ENCODE peak calls at places on chromosomes 11 and 22, in ten cellular contexts. C, L, T, R, K, Z, B, G, Q and P are unnamed samples.

GRCh38 chr11:119106564-119107537 is at the start of gene C2CD2L:
- DNase-seq in R (peak; percentile 72), T (peak; percentile 80), C (peak; percentile 92), K (peak; percentile 82), G (peak; percentile 63), L (peak; percentile 96), B (peak; percentile 90), Q (peak; percentile 91), Z (peak; percentile 88), P (peak; percentile 95)

GRCh38 chr11:111982019-111982464 is 43.2 kb upstream of the DLAT start:
- DNase-seq in B (peak; percentile 66), L (no peak), K (peak; percentile 66), Z (peak; percentile 57), T (peak; percentile 69), G (no peak), Q (peak; percentile 65), R (peak; percentile 31), C (no peak), P (no peak)

GRCh38 chr22:29211066-29211841 is 5.6 kb downstream of the EMID1 start:
- DNase-seq in R (no peak), Z (no peak), T (no peak), G (no peak), B (no peak), C (no peak), L (no peak), K (no peak), Q (no peak), P (no peak)

GRCh38 chr11:62546937-62547625 is 475 bp upstream of the AHNAK start:
- DNase-seq in K (no peak), T (no peak), G (no peak), R (no peak), C (peak; percentile 42), B (no peak), L (no peak), Q (peak; percentile 42), Z (peak; percentile 56), P (peak; percentile 71)

GRCh38 chr11:134033696-134034491 is 35.0 kb upstream of the JAM3 start:
- DNase-seq in R (peak; percentile 21), Z (peak; percentile 91), L (no peak), C (peak; percentile 87), G (peak; percentile 61), T (peak; percentile 63), Q (peak; percentile 83), B (peak; percentile 95), K (peak; percentile 67), P (peak; percentile 70)

GRCh38 chr11:104106136-104106754 is 57.7 kb downstream of the PDGFD start:
- DNase-seq in Z (no peak), B (no peak), G (peak; percentile 48), K (no peak), L (no peak), T (no peak), Q (peak; percentile 21), C (no peak), R (no peak), P (no peak)

GRCh38 chr22:35424761-35425160 is 24.8 kb downstream of the MCM5 start:
- DNase-seq in R (no peak), B (no peak), L (no peak), K (no peak), Q (no peak), C (no peak), G (no peak), T (no peak), Z (no peak), P (no peak)

GRCh38 chr11:3109921-3110706 is 52.9 kb upstream of the CARS1 start:
- DNase-seq in L (no peak), T (peak; percentile 51), Q (peak; percentile 26), C (no peak), R (peak; percentile 37), Z (peak; percentile 16), B (peak; percentile 42), G (no peak), K (peak; percentile 28), P (peak; percentile 37)

GRCh38 chr22:35888181-35888870 is 140.3 kb downstream of the RBFOX2 start:
- DNase-seq in G (no peak), Z (no peak), C (no peak), T (no peak), B (no peak), Q (no peak), L (no peak), R (no peak), K (no peak), P (no peak)

GRCh38 chr22:17818166-17818565 is 43.9 kb upstream of the BID start:
- DNase-seq in T (no peak), L (no peak), R (no peak), C (no peak), K (no peak), G (no peak), Q (no peak), Z (no peak), B (no peak), P (no peak)

GRCh38 chr11:122984186-122985011 is 2.8 kb upstream of the BSX start:
- DNase-seq in K (no peak), B (no peak), T (peak; percentile 35), Z (no peak), R (no peak), L (no peak), C (no peak), Q (peak; percentile 4), G (no peak), P (no peak)

GRCh38 chr22:37665487-37665886 is 7.0 kb downstream of the PDXP start:
- DNase-seq in K (no peak), C (no peak), Q (no peak), L (no peak), R (no peak), G (no peak), B (no peak), Z (no peak), T (no peak), P (peak; percentile 54)

GRCh38 chr11:18457435-18457834 is 1.8 kb downstream of the LDHAL6A start:
- DNase-seq in C (no peak), L (no peak), Z (no peak), K (no peak), R (peak; percentile 32), B (no peak), T (no peak), G (no peak), Q (peak; percentile 24), P (no peak)

GRCh38 chr11:65316979-65317786 is 2.5 kb downstream of the CDC42EP2 start:
- DNase-seq in R (peak; percentile 55), Q (peak; percentile 86), C (peak; percentile 85), T (peak; percentile 69), Z (peak; percentile 87), G (no peak), K (no peak), B (no peak), L (no peak), P (peak; percentile 89)

GRCh38 chr11:24496728-24497396 is at the start of gene LUZP2:
- DNase-seq in B (peak; percentile 57), C (no peak), T (peak; percentile 45), Z (no peak), K (no peak), R (no peak), G (no peak), Q (peak; percentile 24), L (no peak), P (peak; percentile 26)

GRCh38 chr22:33529424-33530113 is 390.7 kb downstream of the LARGE1 start:
- DNase-seq in C (no peak), Z (peak; percentile 44), L (no peak), R (no peak), G (peak; percentile 35), T (no peak), B (no peak), Q (peak; percentile 46), K (no peak), P (no peak)

GRCh38 chr11:111206472-111206871 is 39.1 kb upstream of the POU2AF2 start:
- DNase-seq in C (no peak), Z (no peak), L (no peak), R (no peak), G (peak; percentile 27), T (no peak), K (no peak), B (no peak), Q (peak; percentile 80), P (no peak)

GRCh38 chr11:60699282-60699681 is at the start of gene MS4A8:
- DNase-seq in Q (no peak), K (no peak), T (no peak), C (no peak), L (no peak), R (no peak), Z (no peak), B (no peak), G (no peak), P (no peak)

GRCh38 chr22:39318507-39319283 is 728 bp downstream of the RPL3 start:
- DNase-seq in R (no peak), G (no peak), T (no peak), B (no peak), Z (no peak), L (peak; percentile 61), C (no peak), K (no peak), Q (no peak), P (no peak)

GRCh38 chr11:115580927-115581680 is 76.9 kb upstream of the CADM1 start:
- DNase-seq in C (peak; percentile 53), T (no peak), Q (no peak), L (no peak), K (no peak), Z (no peak), B (peak; percentile 98), G (no peak), R (no peak), P (peak; percentile 52)
- TF ChIP-seq CTCF in C (no peak), T (no peak), Q (no peak), L (no peak), K (no peak), Z (no peak), B (no peak), G (no peak), R (no peak), P (no peak)

GRCh38 chr11:41498726-41499125 is 39.3 kb upstream of the LRRC4C start:
- DNase-seq in B (no peak), C (no peak), L (no peak), R (no peak), T (no peak), K (no peak), Z (no peak), Q (peak; percentile 51), G (no peak), P (no peak)
- TF ChIP-seq CTCF in B (peak; percentile 34), C (peak; percentile 13), L (no peak), R (peak; percentile 19), T (peak; percentile 49), K (peak; percentile 29), Z (no peak), Q (peak; percentile 51), G (no peak), P (no peak)

DNA sequence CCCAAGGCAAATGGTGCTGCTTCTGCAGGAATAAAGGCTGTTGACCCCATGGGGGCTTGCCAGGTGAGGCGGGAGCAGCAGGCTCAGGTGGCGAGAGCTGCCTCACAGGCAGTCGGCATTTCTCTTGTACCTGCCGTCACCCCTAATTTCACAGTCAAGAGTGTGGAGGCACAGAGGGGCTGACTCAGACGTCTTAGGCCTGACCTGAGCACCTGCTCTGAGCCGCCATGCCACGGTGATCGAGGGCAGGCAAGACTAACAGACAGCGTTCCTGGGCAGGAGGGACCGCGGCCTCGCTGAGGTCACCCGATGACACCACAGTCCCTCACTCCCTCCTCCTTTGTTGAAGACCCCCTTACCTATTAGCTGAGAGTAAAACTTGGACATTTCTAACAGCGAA is 5.2 kb downstream of the ALG12 start:
- DNase-seq in C (no peak), B (no peak), Z (no peak), K (no peak), R (no peak), Q (no peak), L (no peak), G (no peak), T (no peak), P (peak; percentile 17)
- TF ChIP-seq CTCF in C (no peak), B (no peak), Z (no peak), K (no peak), R (no peak), Q (no peak), L (no peak), G (no peak), T (no peak), P (no peak)

GRCh38 chr22:32389685-32390084 is 22.4 kb downstream of the RTCB start:
- DNase-seq in B (peak; percentile 38), C (no peak), G (no peak), R (no peak), L (no peak), Q (peak; percentile 38), Z (no peak), K (peak; percentile 38), T (peak; percentile 28), P (no peak)
- TF ChIP-seq CTCF in B (peak; percentile 67), C (peak; percentile 49), G (peak; percentile 63), R (peak; percentile 57), L (peak; percentile 4), Q (peak; percentile 54), Z (no peak), K (peak; percentile 22), T (peak; percentile 38), P (no peak)